ENCODE peak calls at places on chromosomes 13 and 19, in seven cellular contexts. C, Z, O, B, W, A and R are unnamed samples.

GRCh38 chr13:36297600-36298338 is at the start of gene CCDC169:
- DNase-seq in C (peak; percentile 10), Z (peak; percentile 80), O (peak; percentile 78), B (peak; percentile 84), W (peak; percentile 58), A (peak; percentile 74), R (peak; percentile 85)

GRCh38 chr13:75365724-75366173 is 116.2 kb downstream of the TBC1D4 start:
- DNase-seq in C (peak; percentile 29), Z (no peak), O (no peak), B (no peak), W (no peak), A (no peak), R (no peak)

GRCh38 chr13:110428281-110428680 is 121.2 kb downstream of the COL4A2 start:
- DNase-seq in C (no peak), Z (no peak), O (no peak), B (no peak), W (peak; percentile 2), A (no peak), R (peak; percentile 60)

GRCh38 chr19:771332-771785 is 20.4 kb downstream of the MISP start:
- DNase-seq in C (no peak), Z (peak; percentile 72), O (no peak), B (no peak), W (no peak), A (no peak), R (no peak)

GRCh38 chr19:1040476-1041271 is 767 bp downstream of the ABCA7 start:
- DNase-seq in C (peak; percentile 90), Z (peak; percentile 95), O (peak; percentile 87), B (peak; percentile 96), W (peak; percentile 92), A (peak; percentile 71), R (no peak)

GRCh38 chr13:102141625-102142472 is 260.0 kb downstream of the FGF14 start:
- DNase-seq in C (no peak), Z (no peak), O (no peak), B (no peak), W (no peak), A (no peak), R (no peak)

GRCh38 chr13:112032186-112032835 is 34.6 kb upstream of the SOX1 start:
- DNase-seq in C (no peak), Z (no peak), O (no peak), B (no peak), W (no peak), A (no peak), R (no peak)

GRCh38 chr13:35789335-35790166 is 313.1 kb upstream of the MAB21L1 start:
- DNase-seq in C (no peak), Z (no peak), O (no peak), B (no peak), W (no peak), A (no peak), R (no peak)

GRCh38 chr13:39313721-39314120 is 275.5 kb downstream of the NHLRC3 start:
- DNase-seq in C (no peak), Z (no peak), O (no peak), B (no peak), W (no peak), A (no peak), R (no peak)

GRCh38 chr13:100490692-100491091 is 97.9 kb downstream of the GGACT start:
- DNase-seq in C (no peak), Z (no peak), O (peak; percentile 43), B (no peak), W (no peak), A (no peak), R (no peak)

DNA sequence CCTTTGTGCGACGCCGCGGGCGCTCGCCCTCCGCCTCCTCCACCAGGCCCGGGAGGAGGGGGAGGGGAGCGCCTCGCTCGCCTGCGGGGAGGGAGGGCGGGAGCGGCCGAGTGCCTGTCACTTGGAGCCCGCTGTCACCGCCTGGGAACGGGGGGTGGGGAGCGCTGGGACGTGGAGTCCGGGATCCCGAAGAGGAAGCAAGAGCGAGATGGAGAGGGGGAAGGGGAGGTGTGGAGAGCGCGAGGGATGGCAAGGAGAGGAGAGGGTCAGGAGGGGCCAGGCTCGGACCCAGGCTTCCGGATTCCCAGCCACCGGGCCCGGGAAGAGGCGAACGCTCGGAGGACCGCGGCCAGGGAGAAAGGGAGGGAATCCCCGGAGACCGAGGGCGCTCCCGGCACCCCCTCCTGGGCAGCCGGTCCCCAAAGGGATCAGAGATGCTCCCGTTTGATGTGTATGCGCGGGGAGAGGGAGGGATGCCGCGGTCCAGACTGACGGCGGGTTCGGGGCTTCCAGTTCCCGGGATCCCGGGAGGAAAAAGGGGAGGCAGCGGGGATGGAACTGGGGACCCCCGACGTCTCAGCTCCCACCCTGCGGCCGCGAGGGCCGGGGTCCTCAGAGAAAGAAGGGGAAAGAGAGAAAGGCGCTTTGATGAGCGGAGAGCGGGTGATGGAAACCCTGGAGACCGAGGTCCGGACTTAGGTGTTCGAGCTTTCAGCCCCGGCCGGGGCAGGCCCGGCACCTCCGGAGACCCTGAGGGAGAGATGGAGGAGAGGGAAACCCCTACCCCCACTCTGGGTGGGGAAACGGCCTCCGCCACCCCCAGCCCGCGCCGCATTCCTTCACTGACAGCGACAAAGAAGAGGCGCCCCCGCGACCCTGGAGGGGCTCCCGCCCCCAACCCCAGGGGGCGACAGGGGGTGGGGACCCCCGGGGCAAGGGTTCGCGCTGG is 4.7 kb upstream of the DPF1 start:
- DNase-seq in C (no peak), Z (no peak), O (no peak), B (peak; percentile 83), W (no peak), A (no peak), R (no peak)
- TF ChIP-seq CTCF in C (no peak), Z (no peak), O (no peak), B (no peak), W (no peak), A (no peak), R (no peak)

DNA sequence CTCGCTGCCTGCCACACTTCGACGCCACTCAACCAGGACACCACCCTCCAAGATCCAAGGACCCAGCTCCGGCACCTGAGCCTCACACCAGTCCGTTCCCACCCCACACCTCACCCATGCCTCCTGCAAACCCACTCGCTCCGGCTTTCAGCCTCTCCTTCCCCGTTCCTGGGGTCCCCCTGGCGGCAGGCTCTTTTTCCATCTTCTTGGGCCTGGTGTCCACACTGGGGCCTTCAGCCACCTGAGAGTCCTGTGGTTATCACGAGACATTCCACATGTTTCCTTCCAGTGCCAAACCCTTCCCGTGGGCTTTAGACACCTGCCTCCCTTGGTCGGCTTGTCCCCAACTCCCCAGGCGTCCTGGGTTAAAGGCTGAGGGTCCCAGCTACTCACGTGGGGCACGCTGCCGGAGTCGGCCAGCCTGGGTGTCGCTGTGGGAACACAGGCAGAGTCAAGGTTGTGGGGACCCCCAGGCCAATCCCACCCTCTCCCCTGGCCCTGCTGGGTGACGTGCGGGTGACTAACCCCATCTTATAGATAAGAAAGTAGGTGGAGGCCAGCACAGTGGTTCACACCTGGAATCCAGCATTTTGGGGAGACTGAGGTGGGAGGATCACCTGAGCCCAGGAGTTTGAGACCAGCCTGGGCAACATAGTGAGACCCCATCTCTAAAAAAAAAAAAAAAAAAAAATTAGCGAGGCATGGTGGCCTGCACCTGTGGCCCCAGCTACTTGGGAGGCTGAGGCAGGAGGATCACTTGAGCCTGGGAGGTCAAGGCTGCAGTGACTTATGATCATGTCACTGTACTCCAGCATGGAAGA is 2.0 kb downstream of the JSRP1 start:
- DNase-seq in C (no peak), Z (no peak), O (no peak), B (no peak), W (no peak), A (no peak), R (no peak)
- H3K4me3 ChIP-seq in C (no peak overlapping the region), Z (peak overlapping the region; percentile 72), O (no peak overlapping the region), B (no peak overlapping the region), W (no peak overlapping the region), A (no peak overlapping the region), R (no peak overlapping the region)

GRCh38 chr19:18700501-18701249 is 17.2 kb downstream of the CRTC1 start:
- DNase-seq in C (no peak), Z (peak; percentile 92), O (peak; percentile 93), B (peak; percentile 78), W (peak; percentile 78), A (peak; percentile 78), R (no peak)
- H3K27ac ChIP-seq in C (peak overlapping the region; percentile 39), Z (peak overlapping the region; percentile 63), O (peak overlapping the region; percentile 86), B (peak overlapping the region; percentile 62), W (peak overlapping the region; percentile 46), A (peak overlapping the region; percentile 62), R (peak overlapping the region; percentile 70)

GRCh38 chr19:50897191-50897607 is 14.0 kb downstream of the KLK4 start:
- DNase-seq in C (no peak), Z (no peak), O (no peak), B (no peak), W (no peak), A (no peak), R (no peak)
- TF ChIP-seq CTCF in C (no peak), Z (no peak), O (no peak), B (no peak), W (no peak), A (no peak), R (no peak)

GRCh38 chr19:37998801-37999308 is 91.8 kb downstream of the SIPA1L3 start:
- DNase-seq in C (no peak), Z (no peak), O (no peak), B (no peak), W (no peak), A (no peak), R (no peak)
- H3K4me3 ChIP-seq in C (no peak overlapping the region), Z (no peak overlapping the region), O (no peak overlapping the region), B (no peak overlapping the region), W (peak overlapping the region; percentile 10), A (no peak overlapping the region), R (no peak overlapping the region)

GRCh38 chr19:15644816-15645215 is 4.1 kb downstream of the CYP4F3 start:
- DNase-seq in C (no peak), Z (no peak), O (no peak), B (no peak), W (no peak), A (no peak), R (no peak)
- H3K27ac ChIP-seq in C (no peak overlapping the region), Z (no peak overlapping the region), O (no peak overlapping the region), B (no peak overlapping the region), W (no peak overlapping the region), A (no peak overlapping the region), R (no peak overlapping the region)

GRCh38 chr13:84567848-84568247 is 685.6 kb upstream of the SLITRK1 start:
- DNase-seq in C (no peak), Z (no peak), O (no peak), B (no peak), W (no peak), A (no peak), R (no peak)

GRCh38 chr13:84574851-84575250 is 692.6 kb upstream of the SLITRK1 start:
- DNase-seq in C (no peak), Z (no peak), O (no peak), B (no peak), W (no peak), A (no peak), R (no peak)

GRCh38 chr13:84570831-84571230 is 688.6 kb upstream of the SLITRK1 start:
- DNase-seq in C (peak; percentile 3), Z (no peak), O (no peak), B (no peak), W (no peak), A (no peak), R (no peak)

DNA sequence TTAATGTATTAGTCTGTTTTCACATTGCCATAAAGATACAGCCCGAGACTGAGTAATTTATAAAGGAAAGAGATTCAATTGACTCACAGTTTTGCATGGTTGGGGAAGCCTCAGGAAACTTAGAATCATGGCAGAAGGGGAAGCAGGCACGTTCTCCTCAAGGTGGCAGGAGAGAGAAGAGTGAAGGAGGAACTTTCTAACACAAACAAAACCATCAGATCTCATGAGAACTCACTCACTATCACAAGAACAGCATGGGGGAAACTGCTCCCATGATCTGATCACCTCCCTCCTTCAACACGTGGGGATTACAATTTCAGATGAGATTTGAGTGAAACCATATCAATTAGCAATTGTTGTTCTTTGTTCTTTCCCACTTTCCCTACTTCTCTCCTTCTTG is 689.0 kb upstream of the SLITRK1 start:
- DNase-seq in C (no peak), Z (no peak), O (no peak), B (no peak), W (no peak), A (no peak), R (no peak)
- TF ChIP-seq CTCF in C (no peak), Z (no peak), O (peak; percentile 9), B (no peak), W (no peak), A (no peak), R (no peak)

GRCh38 chr19:45456500-45456815 is 11.3 kb upstream of the FOSB start:
- DNase-seq in C (no peak), Z (no peak), O (no peak), B (no peak), W (no peak), A (no peak), R (no peak)
- H3K4me3 ChIP-seq in C (no peak overlapping the region), Z (no peak overlapping the region), O (no peak overlapping the region), B (no peak overlapping the region), W (no peak overlapping the region), A (no peak overlapping the region), R (no peak overlapping the region)